ENCODE peak calls at places on chromosomes 12 and 14, in ten cellular contexts. N is left ventricle myocardium inferior, U is putamen, E is RWPE1, P is choroid plexus epithelial cell, H is NCI-H2081, W is SW 1271, C is T-helper 17 cell, T is dorsolateral prefrontal cortex, J is neural crest cell. L is an unnamed sample.

GRCh38 chr12:57632369-57632897 is 568 bp downstream of the B4GALNT1 start:
- DNase-seq in U (no peak), T (no peak), W (no peak), H (no peak), N (no peak), C (no peak), P (no peak), J (no peak), E (no peak), L (no peak)

GRCh38 chr14:74510955-74511354 is 17.4 kb downstream of the ISCA2 start:
- DNase-seq in W (peak; percentile 24), U (no peak), T (no peak), P (peak; percentile 42), N (no peak), H (no peak), J (no peak), E (peak; percentile 37), C (no peak), L (no peak)

GRCh38 chr12:22733756-22734155 is 108.8 kb downstream of the ETNK1 start:
- DNase-seq in E (no peak), N (no peak), W (no peak), J (no peak), C (no peak), P (no peak), U (no peak), T (no peak), H (no peak), L (no peak)

GRCh38 chr14:69666112-69666511 is 54.7 kb downstream of the SUSD6 start:
- DNase-seq in C (no peak), W (no peak), H (no peak), E (no peak), U (no peak), P (no peak), J (no peak), N (no peak), T (no peak), L (no peak)

GRCh38 chr12:114742363-114742762 is 58.4 kb upstream of the TBX3 start:
- DNase-seq in T (no peak), C (no peak), N (no peak), W (no peak), P (no peak), H (no peak), E (no peak), J (no peak), U (no peak), L (no peak)

GRCh38 chr14:32329146-32329545 is at the start of gene AKAP6:
- DNase-seq in J (peak; percentile 8), H (no peak), U (peak; percentile 92), T (no peak), N (no peak), P (no peak), W (no peak), E (no peak), C (no peak), L (no peak)

GRCh38 chr14:73887116-73887490 is 444 bp downstream of the ZNF410 start:
- DNase-seq in W (no peak), U (no peak), J (no peak), P (no peak), T (no peak), N (no peak), C (no peak), H (no peak), E (no peak), L (no peak)

GRCh38 chr12:47882796-47883546 is 21.8 kb downstream of the VDR start:
- DNase-seq in H (no peak), C (no peak), P (no peak), J (no peak), W (no peak), E (no peak), U (no peak), N (no peak), T (no peak), L (no peak)

GRCh38 chr14:50344116-50344775 is 32.1 kb downstream of the DMAC2L start:
- DNase-seq in J (no peak), W (no peak), P (no peak), C (no peak), H (no peak), T (no peak), U (no peak), N (no peak), E (no peak), L (no peak)

GRCh38 chr12:23781118-23781517 is 168.4 kb downstream of the SOX5 start:
- DNase-seq in H (no peak), P (no peak), T (no peak), U (no peak), W (no peak), C (no peak), N (no peak), J (no peak), E (no peak), L (no peak)

GRCh38 chr14:57501039-57501557 is 7.4 kb upstream of the CCDC198 start:
- DNase-seq in E (peak; percentile 38), P (no peak), U (no peak), N (no peak), W (no peak), T (no peak), J (no peak), H (no peak), C (no peak), L (no peak)

GRCh38 chr14:102183922-102184677 is 44.4 kb downstream of the WDR20 start:
- DNase-seq in P (no peak), T (no peak), J (no peak), W (no peak), U (peak; percentile 79), C (no peak), N (no peak), E (no peak), H (no peak), L (no peak)

GRCh38 chr12:3837049-3837448 is 36.1 kb downstream of the PARP11 start:
- DNase-seq in T (no peak), P (peak; percentile 23), E (no peak), H (no peak), C (no peak), U (no peak), J (no peak), W (no peak), N (no peak), L (no peak)

GRCh38 chr12:115506822-115507629 is 770.5 kb downstream of the MED13L start:
- DNase-seq in C (no peak), U (no peak), T (no peak), J (no peak), W (no peak), E (peak; percentile 13), H (no peak), P (no peak), N (no peak), L (no peak)

GRCh38 chr12:124548854-124549378 is 18.5 kb downstream of the NCOR2 start:
- DNase-seq in N (no peak), P (peak; percentile 58), W (no peak), J (no peak), H (no peak), E (no peak), T (no peak), U (no peak), C (no peak), L (no peak)

GRCh38 chr12:5222011-5222461 is 178.4 kb downstream of the KCNA5 start:
- DNase-seq in C (no peak), T (no peak), N (no peak), E (no peak), J (no peak), W (no peak), H (peak; percentile 17), U (no peak), P (no peak), L (no peak)

GRCh38 chr12:67909681-67910080 is 79.6 kb upstream of the IFNG-AS1 start:
- DNase-seq in P (no peak), E (no peak), C (no peak), H (no peak), N (no peak), J (no peak), T (no peak), W (no peak), U (no peak), L (no peak)

GRCh38 chr12:442235-442884 is 17.4 kb upstream of the B4GALNT3 start:
- DNase-seq in W (peak; percentile 43), U (peak; percentile 33), H (peak; percentile 40), J (peak; percentile 79), P (peak; percentile 60), C (peak; percentile 19), T (no peak), E (peak; percentile 51), N (no peak), L (peak; percentile 41)

GRCh38 chr14:23114669-23115491 is 4.2 kb downstream of the CEBPE start:
- DNase-seq in U (no peak), P (peak; percentile 93), J (no peak), E (peak; percentile 94), C (no peak), T (no peak), N (no peak), W (peak; percentile 92), H (no peak), L (no peak)

GRCh38 chr12:1846421-1847405 is 26.3 kb downstream of the LRTM2 start:
- DNase-seq in H (no peak), E (no peak), N (no peak), C (no peak), P (no peak), J (no peak), U (no peak), T (no peak), W (no peak), L (no peak)

GRCh38 chr14:36976571-36977023 is 195.8 kb downstream of the SLC25A21 start:
- DNase-seq in U (no peak), E (no peak), H (no peak), J (no peak), T (no peak), P (peak; percentile 44), N (no peak), W (no peak), C (no peak), L (no peak)

GRCh38 chr14:72917420-72917819 is 8.8 kb upstream of the DCAF4 start:
- DNase-seq in T (no peak), N (no peak), H (no peak), E (no peak), W (no peak), P (no peak), J (no peak), C (no peak), U (no peak), L (no peak)

L was measured in T-helper 9 cell.